ENCODE peak calls at places on chromosomes 13 and 19, in six cellular contexts. M is kidney glomerular epithelial cell, J is AG20443, F is upper lobe of right lung, P is astrocyte of the spinal cord, X is cardiac muscle cell. Z is an unnamed sample.

GRCh38 chr19:53989600-53990533 is 1.6 kb upstream of the CACNG6 start:
- DNase-seq in F (no peak), P (no peak), J (no peak), M (peak; percentile 17), X (peak; percentile 71), Z (no peak)

GRCh38 chr13:40666905-40667621 is 622 bp upstream of the FOXO1 start:
- DNase-seq in P (no peak), M (peak; percentile 57), X (no peak), J (peak; percentile 80), F (peak; percentile 89), Z (no peak)

GRCh38 chr13:24668955-24669354 is 11.3 kb upstream of the ATP12A start:
- DNase-seq in J (no peak), X (no peak), F (no peak), P (no peak), M (no peak), Z (no peak)

GRCh38 chr13:21501709-21502108 is 42.6 kb upstream of the ZDHHC20 start:
- DNase-seq in P (no peak), J (no peak), F (no peak), M (no peak), X (no peak), Z (no peak)

GRCh38 chr19:495440-496332 is 600 bp upstream of the MADCAM1 start:
- DNase-seq in P (peak; percentile 20), J (peak; percentile 62), M (no peak), X (peak; percentile 49), F (peak; percentile 67), Z (peak; percentile 9)

GRCh38 chr13:108734676-108735075 is 105.3 kb downstream of the MYO16 start:
- DNase-seq in F (no peak), J (no peak), P (no peak), X (no peak), M (no peak), Z (no peak)

GRCh38 chr13:109309625-109310363 is 476.6 kb downstream of the IRS2 start:
- DNase-seq in F (no peak), P (peak; percentile 41), J (no peak), M (no peak), X (no peak), Z (no peak)

GRCh38 chr13:20054586-20054985 is 96.1 kb downstream of the ZMYM2 start:
- DNase-seq in P (no peak), M (no peak), F (no peak), J (no peak), X (no peak), Z (no peak)

GRCh38 chr19:40802300-40803169 is 3.5 kb downstream of the EGLN2 start:
- DNase-seq in F (peak; percentile 73), J (no peak), P (no peak), M (no peak), X (peak; percentile 42), Z (peak; percentile 32)

GRCh38 chr19:10730932-10731331 is 13.1 kb downstream of the DNM2 start:
- DNase-seq in X (no peak), M (no peak), F (no peak), J (no peak), P (no peak), Z (no peak)

GRCh38 chr19:32916969-32917611 is 47.5 kb upstream of the SLC7A9 start:
- DNase-seq in P (no peak), X (no peak), M (no peak), F (no peak), J (no peak), Z (peak; percentile 17)

GRCh38 chr19:46218160-46218559 is 11.4 kb upstream of the IGFL1 start:
- DNase-seq in P (peak; percentile 29), F (no peak), X (peak; percentile 59), M (peak; percentile 17), J (no peak), Z (no peak)

GRCh38 chr19:16376649-16377048 is 52.0 kb downstream of the KLF2 start:
- DNase-seq in J (peak; percentile 26), P (no peak), X (no peak), M (no peak), F (no peak), Z (no peak)

GRCh38 chr13:90696254-90696653 is 651.2 kb upstream of the MIR17HG start:
- DNase-seq in X (peak; percentile 75), M (peak; percentile 57), J (peak; percentile 44), F (no peak), P (peak; percentile 79), Z (no peak)

GRCh38 chr13:110312669-110313031 is 5.6 kb downstream of the COL4A2 start:
- DNase-seq in P (peak; percentile 81), F (no peak), X (peak; percentile 76), J (peak; percentile 75), M (peak; percentile 85), Z (no peak)

GRCh38 chr13:109545964-109546363 is 240.4 kb downstream of the IRS2 start:
- DNase-seq in X (no peak), M (no peak), P (no peak), F (no peak), J (no peak), Z (no peak)

GRCh38 chr19:1357695-1358094 is 26.0 kb upstream of the NDUFS7 start:
- DNase-seq in P (no peak), X (no peak), J (no peak), F (no peak), M (no peak), Z (no peak)

GRCh38 chr19:14775855-14776254 is 2.5 kb downstream of the ADGRE2 start:
- DNase-seq in M (no peak), X (no peak), P (no peak), F (peak; percentile 74), J (no peak), Z (no peak)

GRCh38 chr13:97226788-97227627 is 4.9 kb downstream of the MBNL2 start:
- DNase-seq in X (peak; percentile 59), P (no peak), M (peak; percentile 14), F (no peak), J (no peak), Z (peak; percentile 37)

GRCh38 chr19:54905908-54906511 is at the start of gene NCR1:
- DNase-seq in P (no peak), X (no peak), J (no peak), F (no peak), M (no peak), Z (no peak)

GRCh38 chr13:85509512-85509911 is 289.7 kb downstream of the SLITRK6 start:
- DNase-seq in J (peak; percentile 33), X (no peak), M (no peak), F (no peak), P (peak; percentile 36), Z (peak; percentile 5)

GRCh38 chr19:16886305-16886880 is 2.4 kb upstream of the F2RL3 start:
- DNase-seq in M (no peak), F (peak; percentile 87), X (peak; percentile 93), J (peak; percentile 68), P (no peak), Z (no peak)

GRCh38 chr19:2627319-2627829 is 75.1 kb downstream of the GNG7 start:
- DNase-seq in J (peak; percentile 96), F (peak; percentile 89), M (peak; percentile 99), P (peak; percentile 98), X (peak; percentile 94), Z (peak; percentile 51)

GRCh38 chr13:87147076-87147475 is 524.1 kb upstream of the SLITRK5 start:
- DNase-seq in J (no peak), P (peak; percentile 26), F (no peak), X (peak; percentile 11), M (no peak), Z (no peak)

GRCh38 chr13:97255515-97255999 is 33.4 kb downstream of the MBNL2 start:
- DNase-seq in P (peak; percentile 38), J (no peak), M (peak; percentile 29), X (no peak), F (no peak), Z (peak; percentile 37)

GRCh38 chr13:19607523-19608078 is 25.9 kb upstream of the MPHOSPH8 start:
- DNase-seq in J (no peak), M (no peak), P (no peak), F (no peak), X (no peak), Z (no peak)

Z was measured in NCI-H2171 treated with DMSO at 0.1 percent for 48 hours.